ENCODE peak calls at places on chromosomes 16 and 17, in four cellular contexts. One of them, this sample, is unnamed.

GRCh38 chr16:85137323-85138072 is 25.2 kb upstream of the CIBAR2 start:
- DNase-seq in uterus: peak; percentile 95
- DNase-seq in IMR-90: peak; percentile 85
- DNase-seq in tibial nerve: peak; percentile 90
- DNase-seq in this sample: peak; percentile 88

GRCh38 chr16:68257251-68257905 is 6.9 kb upstream of the SLC7A6 start:
- DNase-seq in uterus: no peak
- DNase-seq in tibial nerve: no peak
- DNase-seq in IMR-90: peak; percentile 20
- DNase-seq in this sample: no peak

GRCh38 chr17:21511368-21512195 is 135.4 kb downstream of the KCNJ12 start:
- DNase-seq in tibial nerve: peak; percentile 73
- DNase-seq in IMR-90: peak; percentile 75
- DNase-seq in uterus: peak; percentile 75
- DNase-seq in this sample: peak; percentile 35

GRCh38 chr16:53502331-53503269 is at the start of gene AKTIP:
- DNase-seq in IMR-90: peak; percentile 52
- DNase-seq in tibial nerve: no peak
- DNase-seq in uterus: peak; percentile 39
- DNase-seq in this sample: no peak

GRCh38 chr16:80804061-80804450 is 342 bp downstream of the CDYL2 start:
- DNase-seq in tibial nerve: no peak
- DNase-seq in IMR-90: peak; percentile 46
- DNase-seq in uterus: peak; percentile 22
- DNase-seq in this sample: peak; percentile 22

GRCh38 chr17:76593964-76594363 is 8.3 kb upstream of the ST6GALNAC2 start:
- DNase-seq in uterus: no peak
- DNase-seq in IMR-90: no peak
- DNase-seq in tibial nerve: no peak
- DNase-seq in this sample: no peak

GRCh38 chr16:87628940-87629339 is 26.6 kb downstream of the JPH3 start:
- DNase-seq in tibial nerve: no peak
- DNase-seq in uterus: no peak
- DNase-seq in IMR-90: peak; percentile 28
- DNase-seq in this sample: peak; percentile 29

GRCh38 chr17:38877130-38877851 is 7.4 kb downstream of the LASP1 start:
- DNase-seq in uterus: no peak
- DNase-seq in IMR-90: no peak
- DNase-seq in tibial nerve: no peak
- DNase-seq in this sample: no peak

GRCh38 chr17:33785281-33785680 is 469.8 kb upstream of the CCL2 start:
- DNase-seq in IMR-90: no peak
- DNase-seq in uterus: no peak
- DNase-seq in tibial nerve: no peak
- DNase-seq in this sample: no peak

GRCh38 chr16:12271006-12271405 is 294.5 kb downstream of the SNX29 start:
- DNase-seq in tibial nerve: no peak
- DNase-seq in IMR-90: peak; percentile 32
- DNase-seq in uterus: no peak
- DNase-seq in this sample: no peak

GRCh38 chr16:50371936-50372595 is 3.3 kb upstream of the BRD7 start:
- DNase-seq in IMR-90: no peak
- DNase-seq in tibial nerve: no peak
- DNase-seq in uterus: no peak
- DNase-seq in this sample: no peak

GRCh38 chr16:29961479-29962343 is at the start of gene TMEM219:
- DNase-seq in IMR-90: peak; percentile 83
- DNase-seq in tibial nerve: peak; percentile 71
- DNase-seq in uterus: peak; percentile 89
- DNase-seq in this sample: peak; percentile 67

GRCh38 chr17:63697341-63698286 is 2.3 kb downstream of the LIMD2 start:
- DNase-seq in uterus: no peak
- DNase-seq in tibial nerve: no peak
- DNase-seq in IMR-90: no peak
- DNase-seq in this sample: no peak

GRCh38 chr17:37490638-37491614 is 1.2 kb downstream of the DUSP14 start:
- DNase-seq in uterus: peak; percentile 74
- DNase-seq in IMR-90: peak; percentile 93
- DNase-seq in tibial nerve: no peak
- DNase-seq in this sample: no peak

GRCh38 chr17:37488607-37489196 is 989 bp upstream of the DUSP14 start:
- DNase-seq in IMR-90: peak; percentile 97
- DNase-seq in tibial nerve: peak; percentile 38
- DNase-seq in uterus: peak; percentile 89
- DNase-seq in this sample: peak; percentile 81

GRCh38 chr17:37488009-37488604 is 1.6 kb upstream of the DUSP14 start:
- DNase-seq in IMR-90: peak; percentile 99
- DNase-seq in tibial nerve: no peak
- DNase-seq in uterus: no peak
- DNase-seq in this sample: peak; percentile 94

GRCh38 chr17:37489197-37490001 is at the start of gene DUSP14:
- DNase-seq in uterus: peak; percentile 69
- DNase-seq in IMR-90: peak; percentile 77
- DNase-seq in tibial nerve: peak; percentile 37
- DNase-seq in this sample: no peak

DNA sequence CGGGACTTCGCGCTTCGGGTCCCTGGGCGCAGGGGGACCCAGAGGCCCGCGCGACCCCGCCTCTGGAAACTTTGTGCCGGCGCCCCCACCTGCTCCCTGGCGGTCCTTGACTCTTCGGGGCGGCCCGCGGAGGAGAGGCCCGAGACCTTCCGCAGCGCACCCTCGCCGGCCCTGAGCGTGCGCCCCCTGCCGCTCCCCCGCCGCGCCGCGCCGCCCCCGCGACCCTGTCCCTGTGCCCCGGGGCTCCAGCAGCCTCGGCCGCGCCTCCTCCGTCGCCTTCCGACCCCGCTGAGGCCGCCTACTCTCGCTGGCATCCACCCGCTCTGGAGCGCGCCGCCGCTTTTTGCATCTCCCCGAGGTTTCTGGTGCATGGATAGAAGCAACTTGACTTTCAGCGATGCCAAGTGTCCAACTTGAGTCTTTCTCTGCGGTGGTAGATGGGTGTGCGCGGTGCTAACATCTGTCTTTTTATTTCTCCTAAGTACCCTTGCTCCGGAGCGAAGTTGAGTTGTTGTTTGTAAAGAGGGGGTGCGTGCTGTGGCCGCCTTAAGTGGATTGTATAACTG is 414 bp downstream of the DUSP14 start:
- DNase-seq in uterus: peak; percentile 52
- DNase-seq in IMR-90: peak; percentile 45
- DNase-seq in tibial nerve: peak; percentile 36
- DNase-seq in this sample: no peak
- TF ChIP-seq CTCF in uterus: peak; percentile 21
- TF ChIP-seq CTCF in IMR-90: peak; percentile 37
- TF ChIP-seq CTCF in tibial nerve: peak; percentile 37
- TF ChIP-seq CTCF in this sample: no peak

GRCh38 chr16:65124596-65124995 is 2.7 kb upstream of the CDH11 start:
- DNase-seq in tibial nerve: no peak
- DNase-seq in uterus: no peak
- DNase-seq in IMR-90: no peak
- DNase-seq in this sample: no peak

GRCh38 chr16:65123846-65124513 is 2.1 kb upstream of the CDH11 start:
- DNase-seq in tibial nerve: no peak
- DNase-seq in uterus: peak; percentile 16
- DNase-seq in IMR-90: peak; percentile 19
- DNase-seq in this sample: no peak

GRCh38 chr16:65126845-65127624 is 5.2 kb upstream of the CDH11 start:
- DNase-seq in IMR-90: no peak
- DNase-seq in uterus: no peak
- DNase-seq in tibial nerve: no peak
- DNase-seq in this sample: no peak

GRCh38 chr16:65125322-65125721 is 3.5 kb upstream of the CDH11 start:
- DNase-seq in tibial nerve: no peak
- DNase-seq in uterus: no peak
- DNase-seq in IMR-90: peak; percentile 30
- DNase-seq in this sample: no peak

DNA sequence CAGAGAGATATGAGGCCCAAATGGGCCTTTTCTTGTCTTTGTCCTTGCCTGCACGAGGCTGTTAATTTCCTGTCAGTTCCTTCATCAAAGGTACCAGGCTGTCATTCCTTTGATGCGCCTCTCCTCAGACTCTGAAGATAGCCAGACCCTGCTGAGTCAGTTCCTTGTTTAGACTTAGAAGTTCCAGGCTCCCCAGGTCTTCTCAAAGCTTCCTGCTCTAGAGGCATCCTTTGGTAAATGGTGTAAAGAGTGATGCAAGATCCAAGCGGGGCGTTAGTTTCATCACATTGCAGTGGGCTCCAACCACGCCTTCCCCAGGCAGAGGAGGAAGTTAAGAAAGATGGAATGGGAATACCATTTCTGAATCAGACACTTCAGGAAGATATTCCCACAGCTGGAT is 4.0 kb upstream of the CDH11 start:
- DNase-seq in tibial nerve: no peak
- DNase-seq in IMR-90: peak; percentile 47
- DNase-seq in uterus: peak; percentile 57
- DNase-seq in this sample: no peak
- TF ChIP-seq CTCF in tibial nerve: no peak
- TF ChIP-seq CTCF in IMR-90: no peak
- TF ChIP-seq CTCF in uterus: no peak
- TF ChIP-seq CTCF in this sample: no peak

GRCh38 chr16:55323637-55324490 is at the start of gene IRX6:
- DNase-seq in tibial nerve: no peak
- DNase-seq in uterus: no peak
- DNase-seq in IMR-90: no peak
- DNase-seq in this sample: no peak
- TF ChIP-seq CTCF in tibial nerve: no peak
- TF ChIP-seq CTCF in uterus: no peak
- TF ChIP-seq CTCF in IMR-90: no peak
- TF ChIP-seq CTCF in this sample: peak; percentile 20

GRCh38 chr17:18038861-18039534 is at the start of the genes ATPAF2 and GID4:
- DNase-seq in IMR-90: peak; percentile 98
- DNase-seq in uterus: peak; percentile 98
- DNase-seq in tibial nerve: peak; percentile 99
- DNase-seq in this sample: peak; percentile 97
- TF ChIP-seq CTCF in IMR-90: no peak
- TF ChIP-seq CTCF in uterus: no peak
- TF ChIP-seq CTCF in tibial nerve: no peak
- TF ChIP-seq CTCF in this sample: peak; percentile 6

GRCh38 chr17:72594248-72594647 is 473.4 kb downstream of the SOX9 start:
- DNase-seq in uterus: no peak
- DNase-seq in tibial nerve: no peak
- DNase-seq in IMR-90: no peak
- DNase-seq in this sample: no peak
- TF ChIP-seq CTCF in uterus: no peak
- TF ChIP-seq CTCF in tibial nerve: no peak
- TF ChIP-seq CTCF in IMR-90: no peak
- TF ChIP-seq CTCF in this sample: no peak